ENCODE peak calls at places on chromosomes 7 and 10, in nine cellular contexts. Y, L, Q, C, D, K, X, N and S are unnamed samples.

GRCh38 chr7:94395141-94396041 is 696 bp downstream of the COL1A2 start:
- DNase-seq in Y (no peak), L (peak; percentile 71), Q (peak; percentile 90), C (peak; percentile 79), D (no peak), K (peak; percentile 88), X (peak; percentile 79), N (peak; percentile 63), S (no peak)

GRCh38 chr10:75261813-75262725 is 26.3 kb upstream of the COMTD1 start:
- DNase-seq in Y (no peak), L (no peak), Q (peak; percentile 15), C (no peak), D (no peak), K (no peak), X (no peak), N (peak; percentile 24), S (no peak)

GRCh38 chr10:22427101-22427500 is 81.8 kb downstream of the SPAG6 start:
- DNase-seq in Y (no peak), L (no peak), Q (peak; percentile 72), C (no peak), D (no peak), K (no peak), X (no peak), N (no peak), S (no peak)

GRCh38 chr7:95772298-95772770 is at the start of gene DYNC1I1:
- DNase-seq in Y (peak; percentile 84), L (peak; percentile 81), Q (peak; percentile 19), C (peak; percentile 52), D (peak; percentile 76), K (peak; percentile 88), X (peak; percentile 83), N (peak; percentile 21), S (peak; percentile 61)

GRCh38 chr10:114359041-114359952 is 45.0 kb downstream of the AFAP1L2 start:
- DNase-seq in Y (no peak), L (no peak), Q (no peak), C (no peak), D (no peak), K (no peak), X (no peak), N (no peak), S (no peak)

GRCh38 chr7:131747625-131748024 is 191.2 kb upstream of the PODXL start:
- DNase-seq in Y (no peak), L (peak; percentile 41), Q (no peak), C (no peak), D (no peak), K (no peak), X (peak; percentile 25), N (no peak), S (no peak)

GRCh38 chr10:126387931-126388911 is at the start of gene ADAM12:
- DNase-seq in Y (peak; percentile 30), L (no peak), Q (peak; percentile 68), C (peak; percentile 36), D (no peak), K (peak; percentile 80), X (peak; percentile 61), N (no peak), S (peak; percentile 40)

GRCh38 chr10:43230101-43230908 is 36.6 kb downstream of the RASGEF1A start:
- DNase-seq in Y (no peak), L (no peak), Q (no peak), C (no peak), D (peak; percentile 32), K (peak; percentile 55), X (peak; percentile 39), N (no peak), S (peak; percentile 10)

GRCh38 chr7:46257766-46258448 is 336.8 kb upstream of the IGFBP3 start:
- DNase-seq in Y (no peak), L (no peak), Q (peak; percentile 93), C (no peak), D (no peak), K (no peak), X (no peak), N (no peak), S (no peak)

GRCh38 chr10:74991435-74991834 is 120.0 kb upstream of the SAMD8 start:
- DNase-seq in Y (no peak), L (peak; percentile 46), Q (no peak), C (no peak), D (no peak), K (no peak), X (peak; percentile 50), N (peak; percentile 60), S (no peak)

GRCh38 chr7:74454059-74454947 is 597 bp downstream of the GTF2IRD1 start:
- DNase-seq in Y (peak; percentile 39), L (no peak), Q (no peak), C (no peak), D (no peak), K (peak; percentile 72), X (peak; percentile 63), N (no peak), S (no peak)

GRCh38 chr7:146175716-146176115 is 59.1 kb downstream of the CNTNAP2 start:
- DNase-seq in Y (no peak), L (no peak), Q (no peak), C (no peak), D (no peak), K (no peak), X (no peak), N (no peak), S (no peak)

GRCh38 chr10:10094700-10095099 is 923.0 kb upstream of the CELF2 start:
- DNase-seq in Y (no peak), L (no peak), Q (peak; percentile 9), C (no peak), D (no peak), K (no peak), X (no peak), N (no peak), S (no peak)

GRCh38 chr10:78706986-78707500 is 361.7 kb upstream of the ZMIZ1 start:
- DNase-seq in Y (no peak), L (no peak), Q (no peak), C (no peak), D (no peak), K (no peak), X (no peak), N (no peak), S (no peak)

GRCh38 chr10:61663466-61663865 is 737 bp downstream of the CABCOCO1 start:
- DNase-seq in Y (no peak), L (no peak), Q (no peak), C (no peak), D (no peak), K (no peak), X (no peak), N (no peak), S (no peak)

GRCh38 chr7:85528581-85528980 is 341.7 kb upstream of the SEMA3D start:
- DNase-seq in Y (no peak), L (no peak), Q (peak; percentile 9), C (no peak), D (no peak), K (no peak), X (no peak), N (no peak), S (no peak)

GRCh38 chr10:112557197-112557596 is 110.2 kb downstream of the VTI1A start:
- DNase-seq in Y (no peak), L (no peak), Q (no peak), C (no peak), D (no peak), K (no peak), X (no peak), N (no peak), S (no peak)

GRCh38 chr10:21746118-21746517 is 212.1 kb downstream of the MLLT10 start:
- DNase-seq in Y (no peak), L (no peak), Q (no peak), C (no peak), D (no peak), K (no peak), X (no peak), N (no peak), S (no peak)

DNA sequence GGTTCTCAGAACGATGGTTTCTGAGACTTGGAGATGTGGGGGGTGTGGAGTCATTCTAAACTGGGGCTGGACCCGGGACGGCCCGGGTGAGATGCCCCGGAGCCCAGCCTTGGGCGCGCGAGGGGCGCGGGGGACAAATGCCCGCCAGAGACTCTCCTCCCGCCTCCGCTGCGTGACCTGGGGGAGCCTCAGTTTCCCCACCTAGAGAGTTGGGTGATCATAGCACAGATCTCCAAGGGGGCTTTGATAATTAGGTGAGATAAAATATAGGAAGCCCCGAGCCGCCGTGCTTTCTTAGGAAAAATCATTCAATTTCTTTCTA is 658 bp upstream of the FZD8 start:
- DNase-seq in Y (no peak), L (no peak), Q (no peak), C (no peak), D (no peak), K (no peak), X (no peak), N (no peak), S (no peak)
- H3K4me3 ChIP-seq in Y (peak overlapping the region; percentile 91), L (peak overlapping the region; percentile 81), Q (peak overlapping the region; percentile 62), C (peak overlapping the region; percentile 78), D (peak overlapping the region; percentile 76), K (peak overlapping the region; percentile 69), X (peak overlapping the region; percentile 94), N (peak overlapping the region; percentile 51), S (peak overlapping the region; percentile 84)

DNA sequence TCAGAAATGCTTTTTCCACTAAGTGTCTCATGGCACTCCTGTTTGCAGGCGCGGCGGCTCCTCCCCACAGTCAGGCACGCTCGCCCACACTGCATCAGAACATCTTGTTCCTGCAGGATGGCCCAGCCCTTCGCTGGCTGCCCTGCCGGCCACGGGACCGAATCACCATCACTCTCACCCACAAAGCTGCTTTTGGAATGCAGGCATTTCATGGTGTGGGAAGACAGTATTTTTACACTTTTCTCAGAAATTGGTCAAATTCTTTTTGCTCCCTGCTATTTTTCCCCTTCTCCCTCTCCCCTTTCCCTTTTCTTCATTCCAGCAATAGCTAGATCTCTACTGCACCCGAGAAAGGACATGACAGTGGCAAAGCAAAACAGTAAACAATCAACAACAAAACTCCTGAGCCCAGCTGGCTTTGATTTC is 176.0 kb upstream of the TNS3 start:
- DNase-seq in Y (peak; percentile 37), L (no peak), Q (peak; percentile 73), C (peak; percentile 94), D (peak; percentile 62), K (no peak), X (no peak), N (no peak), S (peak; percentile 34)
- TF ChIP-seq CTCF in Y (no peak), L (no peak), Q (no peak), C (peak; percentile 17), D (no peak), K (no peak), X (no peak), N (no peak), S (no peak)

DNA sequence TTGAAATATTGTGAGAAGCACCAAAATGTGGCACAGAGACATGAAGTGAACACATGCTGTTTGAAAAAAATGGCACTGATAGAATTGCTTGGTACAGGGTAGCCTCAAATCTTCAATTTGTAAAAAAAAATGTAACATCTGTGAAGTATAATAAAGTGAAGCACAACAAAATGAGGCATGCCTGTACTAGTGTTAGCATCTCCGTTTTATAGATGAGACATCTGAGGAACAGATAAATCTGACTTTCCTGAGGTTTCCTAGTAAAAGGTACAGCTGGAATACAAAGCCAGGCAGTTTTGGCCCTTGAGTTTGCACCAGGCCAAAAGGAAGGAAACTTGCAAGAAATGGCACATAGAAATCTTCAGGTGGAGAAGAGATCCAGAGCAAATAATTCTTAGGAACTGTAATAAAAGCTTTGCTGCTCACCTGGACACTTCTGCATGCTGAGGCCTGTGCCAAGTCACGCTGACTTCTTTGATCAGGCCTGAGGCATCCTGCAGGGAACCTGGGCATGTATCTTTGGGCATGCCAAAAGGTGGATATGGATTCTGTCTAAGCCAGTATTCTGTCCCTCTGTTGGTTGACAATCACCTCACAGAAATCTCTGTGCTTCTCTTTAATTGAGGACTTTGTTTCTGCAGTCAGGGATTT is 251.5 kb upstream of the PLPP4 start:
- DNase-seq in Y (no peak), L (no peak), Q (no peak), C (no peak), D (no peak), K (no peak), X (no peak), N (no peak), S (no peak)
- H3K27ac ChIP-seq in Y (no peak overlapping the region), L (no peak overlapping the region), Q (no peak overlapping the region), C (no peak overlapping the region), D (no peak overlapping the region), K (no peak overlapping the region), X (no peak overlapping the region), N (no peak overlapping the region), S (no peak overlapping the region)

GRCh38 chr10:44309939-44310761 is 74.7 kb downstream of the CXCL12 start:
- DNase-seq in Y (no peak), L (no peak), Q (no peak), C (no peak), D (no peak), K (no peak), X (no peak), N (no peak), S (no peak)
- H3K4me3 ChIP-seq in Y (peak overlapping the region; percentile 52), L (peak overlapping the region; percentile 36), Q (no peak overlapping the region), C (peak overlapping the region; percentile 47), D (peak overlapping the region; percentile 37), K (no peak overlapping the region), X (peak overlapping the region; percentile 22), N (no peak overlapping the region), S (peak overlapping the region; percentile 58)